ENCODE peak calls at places on chromosomes 4 and X, in eight cellular contexts. K, X, L, R, D, W, V and B are unnamed samples.

GRCh38 chrX:130418740-130419139 is 17.0 kb downstream of the RBMX2 start:
- DNase-seq in K (no peak), L (no peak), R (no peak), X (no peak), V (no peak), D (no peak), W (no peak), B (no peak)

GRCh38 chr4:125801373-125801772 is 486.6 kb downstream of the FAT4 start:
- DNase-seq in W (no peak), X (peak; percentile 51), L (no peak), D (no peak), R (no peak), V (peak; percentile 15), K (no peak), B (no peak)

GRCh38 chrX:123884809-123885408 is 25.1 kb downstream of the XIAP start:
- DNase-seq in K (peak; percentile 49), X (peak; percentile 41), L (peak; percentile 52), W (peak; percentile 38), R (no peak), V (peak; percentile 29), D (peak; percentile 44), B (peak; percentile 60)

GRCh38 chr4:1291091-1291490 is 1.4 kb downstream of the MAEA start:
- DNase-seq in K (no peak), V (no peak), D (no peak), R (no peak), L (no peak), X (no peak), W (no peak), B (no peak)

GRCh38 chrX:63658920-63659319 is 126.1 kb downstream of the ARHGEF9 start:
- DNase-seq in R (no peak), L (no peak), D (no peak), W (no peak), K (no peak), X (peak; percentile 34), V (no peak), B (no peak)

GRCh38 chr4:178598672-178599071 is 1156.4 kb upstream of the AGA start:
- DNase-seq in R (no peak), L (no peak), V (no peak), K (no peak), X (no peak), W (no peak), D (no peak), B (no peak)

GRCh38 chrX:79259073-79259689 is 108.0 kb downstream of the ITM2A start:
- DNase-seq in K (peak; percentile 77), L (no peak), D (peak; percentile 2), X (no peak), R (peak; percentile 73), V (no peak), W (no peak), B (peak; percentile 93)

GRCh38 chr4:71195932-71196331 is 142.9 kb upstream of the SLC4A4 start:
- DNase-seq in D (no peak), K (no peak), V (no peak), W (no peak), X (peak; percentile 77), L (no peak), R (no peak), B (no peak)

GRCh38 chr4:100875296-100876040 is 357.6 kb upstream of the EMCN start:
- DNase-seq in R (no peak), V (no peak), W (no peak), X (peak; percentile 19), L (no peak), K (no peak), D (no peak), B (no peak)

GRCh38 chr4:130812117-130812765 is 1716.3 kb downstream of the C4orf33 start:
- DNase-seq in R (no peak), D (no peak), X (no peak), V (peak; percentile 37), L (no peak), W (no peak), K (no peak), B (no peak)

GRCh38 chrX:82742351-82742750 is 765.7 kb upstream of the POU3F4 start:
- DNase-seq in D (no peak), V (no peak), L (no peak), R (no peak), X (no peak), K (no peak), W (no peak), B (no peak)

GRCh38 chr4:169649545-169650226 is 29.3 kb downstream of the CLCN3 start:
- DNase-seq in X (no peak), D (no peak), W (no peak), R (no peak), V (no peak), L (no peak), K (no peak), B (no peak)

GRCh38 chr4:1154523-1155182 is 17.7 kb downstream of the SPON2 start:
- DNase-seq in D (no peak), K (no peak), R (no peak), V (no peak), X (no peak), L (no peak), W (no peak), B (no peak)

GRCh38 chr4:3255611-3256186 is 6.7 kb downstream of the MSANTD1 start:
- DNase-seq in W (no peak), X (no peak), D (no peak), V (no peak), L (no peak), K (no peak), R (no peak), B (no peak)

GRCh38 chrX:30593435-30594200 is 16.1 kb upstream of the TASL start:
- DNase-seq in K (peak; percentile 19), W (no peak), L (no peak), V (no peak), X (no peak), R (peak; percentile 18), D (no peak), B (peak; percentile 62)

GRCh38 chr4:126431049-126431448 is 1116.3 kb downstream of the FAT4 start:
- DNase-seq in L (no peak), W (no peak), K (no peak), X (no peak), V (no peak), R (no peak), D (no peak), B (no peak)

GRCh38 chr4:110020139-110020538 is 107.5 kb downstream of the EGF start:
- DNase-seq in L (no peak), V (peak; percentile 23), W (no peak), K (no peak), X (no peak), R (no peak), D (no peak), B (no peak)

GRCh38 chr4:18020671-18021469 is 685 bp downstream of the LCORL start:
- DNase-seq in D (peak; percentile 53), W (peak; percentile 38), V (peak; percentile 45), L (peak; percentile 69), K (peak; percentile 31), X (peak; percentile 90), R (peak; percentile 38), B (peak; percentile 53)

GRCh38 chr4:3371581-3372001 is 70.2 kb upstream of the HGFAC start:
- DNase-seq in V (no peak), L (no peak), W (no peak), D (no peak), K (no peak), R (no peak), X (no peak), B (no peak)

GRCh38 chrX:131068945-131069719 is 11.0 kb downstream of the ARHGAP36 start:
- DNase-seq in X (peak; percentile 0), V (no peak), K (no peak), W (peak; percentile 47), D (peak; percentile 14), L (peak; percentile 6), R (peak; percentile 22), B (no peak)

GRCh38 chrX:18650662-18651061 is 21.2 kb downstream of the RS1 start:
- DNase-seq in K (no peak), V (no peak), R (no peak), X (no peak), W (no peak), D (no peak), L (no peak), B (no peak)

GRCh38 chr4:75895744-75896314 is 6.4 kb downstream of the PPEF2 start:
- DNase-seq in X (peak; percentile 25), D (peak; percentile 37), R (no peak), K (peak; percentile 26), V (peak; percentile 3), L (peak; percentile 35), W (peak; percentile 24), B (peak; percentile 41)

GRCh38 chr4:165088366-165088765 is 24.3 kb downstream of the TMEM192 start:
- DNase-seq in X (no peak), K (no peak), W (no peak), L (no peak), R (no peak), D (no peak), V (no peak), B (no peak)

GRCh38 chr4:7857238-7857701 is 82.4 kb downstream of the AFAP1 start:
- DNase-seq in R (no peak), V (no peak), W (no peak), X (peak; percentile 67), L (peak; percentile 61), K (no peak), D (no peak), B (no peak)

GRCh38 chrX:29470029-29470428 is 745.3 kb upstream of the MAGEB2 start:
- DNase-seq in W (peak; percentile 54), K (no peak), V (no peak), D (no peak), X (peak; percentile 52), R (no peak), L (no peak), B (no peak)

GRCh38 chr4:663438-664428 is 10.3 kb downstream of the ATP5ME start:
- DNase-seq in V (no peak), X (no peak), R (peak; percentile 82), D (peak; percentile 84), L (no peak), K (peak; percentile 70), W (no peak), B (no peak)

GRCh38 chrX:96689951-96690350 is 5.3 kb downstream of the DIAPH2 start:
- DNase-seq in L (no peak), V (no peak), D (no peak), W (no peak), R (no peak), K (no peak), X (no peak), B (no peak)

GRCh38 chr4:6915041-6916005 is 5.7 kb downstream of the TBC1D14 start:
- DNase-seq in W (no peak), K (no peak), L (no peak), X (no peak), V (no peak), D (no peak), R (no peak), B (no peak)

GRCh38 chr4:32161382-32161781 is 1441.2 kb downstream of the PCDH7 start:
- DNase-seq in W (no peak), X (peak; percentile 15), D (no peak), V (no peak), L (no peak), K (no peak), R (no peak), B (no peak)

GRCh38 chr4:42806436-42806835 is 86.1 kb upstream of the GRXCR1 start:
- DNase-seq in W (no peak), X (no peak), K (no peak), D (no peak), L (no peak), R (no peak), V (no peak), B (no peak)

GRCh38 chr4:73729534-73730165 is 10.7 kb upstream of the CXCL8 start:
- DNase-seq in V (peak; percentile 72), X (peak; percentile 74), L (peak; percentile 85), K (no peak), R (no peak), W (peak; percentile 83), D (peak; percentile 24), B (peak; percentile 70)

GRCh38 chr4:7950301-7951092 is 10.8 kb upstream of the AFAP1 start:
- DNase-seq in W (no peak), R (no peak), D (no peak), V (no peak), X (no peak), K (no peak), L (no peak), B (no peak)

GRCh38 chr4:126958482-126958881 is 674.3 kb upstream of the INTU start:
- DNase-seq in K (no peak), W (no peak), L (no peak), V (no peak), R (no peak), X (no peak), D (no peak), B (no peak)

GRCh38 chr4:172573899-172574298 is 594.7 kb upstream of the GALNT7 start:
- DNase-seq in L (peak; percentile 25), R (no peak), W (no peak), D (peak; percentile 2), X (peak; percentile 13), K (no peak), V (no peak), B (no peak)